ENCODE peak calls at places on chromosomes 7 and 10, in eight cellular contexts. One of them, this sample, is unnamed.

GRCh38 chr7:56175784-56176183 is 59.6 kb upstream of the NUPR2 start:
- DNase-seq in fibroblast of mammary gland: peak
- DNase-seq in effector CD4-positive, alpha-beta T cell: no peak
- DNase-seq in PC-3: no peak
- DNase-seq in EL: no peak
- DNase-seq in Caki2: no peak
- DNase-seq in endothelial cell: no peak
- DNase-seq in AG09319: no peak
- DNase-seq in this sample: no peak

GRCh38 chr10:7580520-7580919 is 86.2 kb downstream of the ITIH5 start:
- DNase-seq in fibroblast of mammary gland: no peak
- DNase-seq in effector CD4-positive, alpha-beta T cell: no peak
- DNase-seq in PC-3: no peak
- DNase-seq in EL: no peak
- DNase-seq in Caki2: no peak
- DNase-seq in endothelial cell: no peak
- DNase-seq in AG09319: no peak
- DNase-seq in this sample: no peak

GRCh38 chr7:5653661-5654060 is 127.8 kb downstream of the RNF216 start:
- DNase-seq in fibroblast of mammary gland: no peak
- DNase-seq in effector CD4-positive, alpha-beta T cell: no peak
- DNase-seq in PC-3: no peak
- DNase-seq in EL: no peak
- DNase-seq in Caki2: no peak
- DNase-seq in endothelial cell: no peak
- DNase-seq in AG09319: no peak
- DNase-seq in this sample: no peak

GRCh38 chr7:79199266-79199665 is 254.2 kb downstream of the MAGI2 start:
- DNase-seq in fibroblast of mammary gland: peak
- DNase-seq in effector CD4-positive, alpha-beta T cell: no peak
- DNase-seq in PC-3: peak
- DNase-seq in EL: no peak
- DNase-seq in Caki2: no peak
- DNase-seq in endothelial cell: no peak
- DNase-seq in AG09319: no peak
- DNase-seq in this sample: no peak

GRCh38 chr7:155533827-155534690 is 12.3 kb downstream of the CNPY1 start:
- DNase-seq in fibroblast of mammary gland: peak
- DNase-seq in effector CD4-positive, alpha-beta T cell: no peak
- DNase-seq in PC-3: no peak
- DNase-seq in EL: peak
- DNase-seq in Caki2: no peak
- DNase-seq in endothelial cell: peak
- DNase-seq in AG09319: no peak
- DNase-seq in this sample: no peak

GRCh38 chr10:71748671-71749191 is 24.6 kb downstream of the VSIR start:
- DNase-seq in fibroblast of mammary gland: no peak
- DNase-seq in effector CD4-positive, alpha-beta T cell: peak
- DNase-seq in PC-3: no peak
- DNase-seq in EL: no peak
- DNase-seq in Caki2: no peak
- DNase-seq in endothelial cell: peak
- DNase-seq in AG09319: no peak
- DNase-seq in this sample: no peak

GRCh38 chr10:60444494-60445064 is 54.9 kb upstream of the ANK3 start:
- DNase-seq in fibroblast of mammary gland: peak
- DNase-seq in effector CD4-positive, alpha-beta T cell: no peak
- DNase-seq in PC-3: peak
- DNase-seq in EL: peak
- DNase-seq in Caki2: peak
- DNase-seq in endothelial cell: no peak
- DNase-seq in AG09319: no peak
- DNase-seq in this sample: peak

GRCh38 chr10:95907454-95908253 is at the start of gene CC2D2B:
- DNase-seq in fibroblast of mammary gland: peak
- DNase-seq in effector CD4-positive, alpha-beta T cell: peak
- DNase-seq in PC-3: peak
- DNase-seq in EL: peak
- DNase-seq in Caki2: peak
- DNase-seq in endothelial cell: peak
- DNase-seq in AG09319: peak
- DNase-seq in this sample: peak

GRCh38 chr7:84949067-84949466 is 237.8 kb downstream of the SEMA3D start:
- DNase-seq in fibroblast of mammary gland: peak
- DNase-seq in effector CD4-positive, alpha-beta T cell: no peak
- DNase-seq in PC-3: no peak
- DNase-seq in EL: peak
- DNase-seq in Caki2: no peak
- DNase-seq in endothelial cell: no peak
- DNase-seq in AG09319: no peak
- DNase-seq in this sample: no peak

GRCh38 chr10:56231436-56231835 is 129.6 kb downstream of the ZWINT start:
- DNase-seq in fibroblast of mammary gland: no peak
- DNase-seq in effector CD4-positive, alpha-beta T cell: no peak
- DNase-seq in PC-3: peak
- DNase-seq in EL: no peak
- DNase-seq in Caki2: no peak
- DNase-seq in endothelial cell: no peak
- DNase-seq in AG09319: no peak
- DNase-seq in this sample: no peak

GRCh38 chr10:3811331-3811870 is 26.4 kb upstream of the KLF6 start:
- DNase-seq in fibroblast of mammary gland: peak
- DNase-seq in effector CD4-positive, alpha-beta T cell: peak
- DNase-seq in PC-3: peak
- DNase-seq in EL: peak
- DNase-seq in Caki2: peak
- DNase-seq in endothelial cell: no peak
- DNase-seq in AG09319: no peak
- DNase-seq in this sample: no peak

GRCh38 chr10:25907247-25907646 is 26.8 kb upstream of the MYO3A start:
- DNase-seq in fibroblast of mammary gland: no peak
- DNase-seq in effector CD4-positive, alpha-beta T cell: no peak
- DNase-seq in PC-3: no peak
- DNase-seq in EL: no peak
- DNase-seq in Caki2: no peak
- DNase-seq in endothelial cell: no peak
- DNase-seq in AG09319: no peak
- DNase-seq in this sample: no peak

GRCh38 chr10:88850712-88851111 is 932 bp downstream of the ANKRD22 start:
- DNase-seq in fibroblast of mammary gland: no peak
- DNase-seq in effector CD4-positive, alpha-beta T cell: no peak
- DNase-seq in PC-3: no peak
- DNase-seq in EL: no peak
- DNase-seq in Caki2: no peak
- DNase-seq in endothelial cell: no peak
- DNase-seq in AG09319: no peak
- DNase-seq in this sample: no peak